ENCODE peak calls at places on chromosomes 4 and X, in six cellular contexts. One of them, this sample, is unnamed.
A peak's percentile ranks its signal among the peaks of the same experiment; 100 is the strongest.

GRCh38 chrX:118520206-118520857 is 24.7 kb downstream of the DOCK11 start:
- DNase-seq in hepatocyte: no peak
- DNase-seq in pancreas: no peak
- DNase-seq in OCI-LY7: no peak
- DNase-seq in A673: no peak
- DNase-seq in HCT116: no peak
- DNase-seq in this sample: no peak

GRCh38 chr4:151957163-151957562 is 196.4 kb upstream of the GATB start:
- DNase-seq in hepatocyte: peak; percentile 38
- DNase-seq in pancreas: no peak
- DNase-seq in OCI-LY7: no peak
- DNase-seq in A673: no peak
- DNase-seq in HCT116: no peak
- DNase-seq in this sample: peak; percentile 1

GRCh38 chr4:123506311-123506685 is 109.7 kb downstream of the SPRY1 start:
- DNase-seq in hepatocyte: no peak
- DNase-seq in pancreas: no peak
- DNase-seq in OCI-LY7: no peak
- DNase-seq in A673: no peak
- DNase-seq in HCT116: no peak
- DNase-seq in this sample: no peak

GRCh38 chr4:105895324-105895608 is at the start of gene NPNT:
- DNase-seq in hepatocyte: peak; percentile 85
- DNase-seq in pancreas: peak; percentile 54
- DNase-seq in OCI-LY7: no peak
- DNase-seq in A673: no peak
- DNase-seq in HCT116: no peak
- DNase-seq in this sample: peak; percentile 33

GRCh38 chrX:989959-990510 is 222.4 kb downstream of the CRLF2 start:
- DNase-seq in hepatocyte: peak; percentile 48
- DNase-seq in pancreas: peak; percentile 93
- DNase-seq in OCI-LY7: no peak
- DNase-seq in A673: peak; percentile 11
- DNase-seq in HCT116: peak; percentile 78
- DNase-seq in this sample: peak; percentile 52

GRCh38 chrX:36867143-36867542 is 141.0 kb upstream of the FAM47C start:
- DNase-seq in hepatocyte: peak; percentile 64
- DNase-seq in pancreas: no peak
- DNase-seq in OCI-LY7: peak; percentile 16
- DNase-seq in A673: peak; percentile 82
- DNase-seq in HCT116: no peak
- DNase-seq in this sample: peak; percentile 21

GRCh38 chr4:5120468-5120867 is 69.2 kb downstream of the STK32B start:
- DNase-seq in hepatocyte: no peak
- DNase-seq in pancreas: no peak
- DNase-seq in OCI-LY7: no peak
- DNase-seq in A673: no peak
- DNase-seq in HCT116: no peak
- DNase-seq in this sample: no peak

GRCh38 chr4:84085986-84086385 is 413.1 kb downstream of the NKX6-1 start:
- DNase-seq in hepatocyte: no peak
- DNase-seq in pancreas: no peak
- DNase-seq in OCI-LY7: no peak
- DNase-seq in A673: no peak
- DNase-seq in HCT116: no peak
- DNase-seq in this sample: no peak

GRCh38 chr4:95549246-95550138 is 719 bp upstream of the UNC5C start:
- DNase-seq in hepatocyte: peak; percentile 43
- DNase-seq in pancreas: peak; percentile 15
- DNase-seq in OCI-LY7: no peak
- DNase-seq in A673: no peak
- DNase-seq in HCT116: no peak
- DNase-seq in this sample: peak; percentile 6

GRCh38 chr4:3318561-3319021 is 25.8 kb downstream of the RGS12 start:
- DNase-seq in hepatocyte: no peak
- DNase-seq in pancreas: peak; percentile 6
- DNase-seq in OCI-LY7: no peak
- DNase-seq in A673: peak; percentile 27
- DNase-seq in HCT116: no peak
- DNase-seq in this sample: peak; percentile 26

GRCh38 chr4:184784628-184785257 is 41.0 kb downstream of the ACSL1 start:
- DNase-seq in hepatocyte: no peak
- DNase-seq in pancreas: no peak
- DNase-seq in OCI-LY7: no peak
- DNase-seq in A673: no peak
- DNase-seq in HCT116: no peak
- DNase-seq in this sample: no peak

GRCh38 chrX:18410038-18410437 is 15.4 kb upstream of the CDKL5 start:
- DNase-seq in hepatocyte: peak; percentile 54
- DNase-seq in pancreas: no peak
- DNase-seq in OCI-LY7: no peak
- DNase-seq in A673: peak; percentile 48
- DNase-seq in HCT116: peak; percentile 21
- DNase-seq in this sample: peak; percentile 19

GRCh38 chr4:174538123-174538875 is 16.0 kb upstream of the HPGD start:
- DNase-seq in hepatocyte: peak; percentile 6
- DNase-seq in pancreas: no peak
- DNase-seq in OCI-LY7: no peak
- DNase-seq in A673: no peak
- DNase-seq in HCT116: no peak
- DNase-seq in this sample: no peak

GRCh38 chr4:47852121-47852520 is 14.3 kb upstream of the CORIN start:
- DNase-seq in hepatocyte: no peak
- DNase-seq in pancreas: no peak
- DNase-seq in OCI-LY7: no peak
- DNase-seq in A673: peak; percentile 28
- DNase-seq in HCT116: no peak
- DNase-seq in this sample: no peak

GRCh38 chr4:148284526-148285193 is 157.6 kb downstream of the NR3C2 start:
- DNase-seq in hepatocyte: no peak
- DNase-seq in pancreas: peak; percentile 22
- DNase-seq in OCI-LY7: no peak
- DNase-seq in A673: no peak
- DNase-seq in HCT116: no peak
- DNase-seq in this sample: no peak

GRCh38 chr4:128471576-128471975 is 184.0 kb upstream of the PGRMC2 start:
- DNase-seq in hepatocyte: no peak
- DNase-seq in pancreas: no peak
- DNase-seq in OCI-LY7: no peak
- DNase-seq in A673: no peak
- DNase-seq in HCT116: no peak
- DNase-seq in this sample: no peak

GRCh38 chrX:19593684-19594083 is 78.4 kb upstream of the MAP3K15 start:
- DNase-seq in hepatocyte: peak; percentile 32
- DNase-seq in pancreas: no peak
- DNase-seq in OCI-LY7: peak; percentile 48
- DNase-seq in A673: peak; percentile 72
- DNase-seq in HCT116: peak; percentile 3
- DNase-seq in this sample: peak; percentile 27

GRCh38 chrX:130165181-130165702 is 399 bp downstream of the AIFM1 start:
- DNase-seq in hepatocyte: no peak
- DNase-seq in pancreas: no peak
- DNase-seq in OCI-LY7: no peak
- DNase-seq in A673: peak; percentile 36
- DNase-seq in HCT116: no peak
- DNase-seq in this sample: peak; percentile 51

GRCh38 chr4:54913751-54914526 is 211.5 kb downstream of the KDR start:
- DNase-seq in hepatocyte: peak; percentile 57
- DNase-seq in pancreas: no peak
- DNase-seq in OCI-LY7: no peak
- DNase-seq in A673: no peak
- DNase-seq in HCT116: no peak
- DNase-seq in this sample: peak; percentile 7

GRCh38 chr4:138757432-138757831 is 258.1 kb upstream of the NOCT start:
- DNase-seq in hepatocyte: no peak
- DNase-seq in pancreas: no peak
- DNase-seq in OCI-LY7: no peak
- DNase-seq in A673: no peak
- DNase-seq in HCT116: no peak
- DNase-seq in this sample: no peak

GRCh38 chrX:24377195-24377594 is 16.8 kb downstream of the SUPT20HL1 start:
- DNase-seq in hepatocyte: no peak
- DNase-seq in pancreas: no peak
- DNase-seq in OCI-LY7: no peak
- DNase-seq in A673: no peak
- DNase-seq in HCT116: no peak
- DNase-seq in this sample: no peak

GRCh38 chr4:111775908-111776307 is 369.3 kb upstream of the FAM241A start:
- DNase-seq in hepatocyte: peak; percentile 28
- DNase-seq in pancreas: no peak
- DNase-seq in OCI-LY7: no peak
- DNase-seq in A673: no peak
- DNase-seq in HCT116: no peak
- DNase-seq in this sample: no peak
- H3K27ac ChIP-seq in hepatocyte: peak overlapping the region; percentile 7
- H3K27ac ChIP-seq in pancreas: no peak overlapping the region
- H3K27ac ChIP-seq in OCI-LY7: no peak overlapping the region
- H3K27ac ChIP-seq in A673: no peak overlapping the region
- H3K27ac ChIP-seq in HCT116: no peak overlapping the region
- H3K27ac ChIP-seq in this sample: no peak overlapping the region

DNA sequence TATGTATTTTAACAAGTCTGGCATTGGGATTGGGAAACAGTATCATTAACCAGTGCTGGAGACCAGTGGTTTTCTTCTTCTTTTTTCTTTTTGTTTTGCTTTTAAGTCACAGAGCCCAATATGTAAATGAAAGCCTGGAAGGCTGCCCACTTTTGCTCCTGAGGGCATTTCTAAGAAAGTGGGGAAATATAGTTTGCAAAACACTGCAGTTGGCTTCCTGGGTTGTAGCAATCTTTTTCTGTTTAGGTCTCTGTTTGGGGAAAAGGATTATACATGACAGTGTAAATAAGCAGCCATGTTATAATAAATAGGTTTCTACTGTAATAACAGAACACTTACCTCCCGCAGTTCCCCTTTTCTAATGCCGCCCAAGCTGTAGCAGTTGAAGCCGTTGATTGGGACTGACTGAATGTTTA is 105.5 kb downstream of the TMEM164 start:
- DNase-seq in hepatocyte: no peak
- DNase-seq in pancreas: no peak
- DNase-seq in OCI-LY7: no peak
- DNase-seq in A673: peak; percentile 55
- DNase-seq in HCT116: no peak
- DNase-seq in this sample: no peak
- H3K36me3 ChIP-seq in hepatocyte: no peaks in the 10 kb centered on the region
- H3K36me3 ChIP-seq in pancreas: no peaks in the 10 kb centered on the region
- H3K36me3 ChIP-seq in OCI-LY7: no peaks in the 10 kb centered on the region
- H3K36me3 ChIP-seq in A673: no peaks in the 10 kb centered on the region
- H3K36me3 ChIP-seq in HCT116: no peaks in the 10 kb centered on the region
- H3K36me3 ChIP-seq in this sample: no peaks in the 10 kb centered on the region

GRCh38 chr4:182447938-182448280 is 204.7 kb downstream of the TENM3 start:
- DNase-seq in hepatocyte: peak; percentile 28
- DNase-seq in pancreas: no peak
- DNase-seq in OCI-LY7: no peak
- DNase-seq in A673: no peak
- DNase-seq in HCT116: no peak
- DNase-seq in this sample: no peak
- H3K4me3 ChIP-seq in hepatocyte: peak overlapping the region; percentile 90
- H3K4me3 ChIP-seq in pancreas: peak overlapping the region; percentile 76
- H3K4me3 ChIP-seq in OCI-LY7: no peak overlapping the region
- H3K4me3 ChIP-seq in A673: peak overlapping the region; percentile 62
- H3K4me3 ChIP-seq in HCT116: no peak overlapping the region
- H3K4me3 ChIP-seq in this sample: no peak overlapping the region

GRCh38 chr4:25879091-25879584 is 16.4 kb upstream of the SEL1L3 start:
- DNase-seq in hepatocyte: no peak
- DNase-seq in pancreas: no peak
- DNase-seq in OCI-LY7: peak; percentile 52
- DNase-seq in A673: no peak
- DNase-seq in HCT116: no peak
- DNase-seq in this sample: no peak

GRCh38 chr4:25879587-25879986 is 16.8 kb upstream of the SEL1L3 start:
- DNase-seq in hepatocyte: no peak
- DNase-seq in pancreas: no peak
- DNase-seq in OCI-LY7: no peak
- DNase-seq in A673: no peak
- DNase-seq in HCT116: no peak
- DNase-seq in this sample: no peak

GRCh38 chr4:25882226-25882625 is 19.4 kb upstream of the SEL1L3 start:
- DNase-seq in hepatocyte: no peak
- DNase-seq in pancreas: no peak
- DNase-seq in OCI-LY7: no peak
- DNase-seq in A673: no peak
- DNase-seq in HCT116: no peak
- DNase-seq in this sample: no peak

GRCh38 chr4:25879991-25880641 is 17.3 kb upstream of the SEL1L3 start:
- DNase-seq in hepatocyte: no peak
- DNase-seq in pancreas: no peak
- DNase-seq in OCI-LY7: peak; percentile 65
- DNase-seq in A673: no peak
- DNase-seq in HCT116: no peak
- DNase-seq in this sample: no peak

DNA sequence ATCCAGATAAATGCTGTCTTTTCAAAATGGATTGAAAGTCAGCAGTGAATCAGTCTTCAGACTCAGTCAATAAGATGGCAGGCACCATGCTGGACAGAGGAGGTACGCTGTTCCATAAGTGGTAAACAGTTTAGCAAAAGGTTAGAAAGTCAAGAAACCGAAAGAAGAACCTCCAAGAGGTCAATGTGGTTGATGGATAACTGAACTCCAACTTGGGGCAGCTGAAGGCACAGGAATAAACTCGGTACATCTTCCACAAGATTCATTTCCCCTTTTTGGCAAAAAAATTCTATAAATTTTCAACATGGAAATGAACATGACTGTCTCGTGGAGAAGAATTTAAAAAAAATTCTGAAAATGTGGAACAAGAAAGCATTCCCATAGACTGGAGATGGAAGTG is 18.4 kb upstream of the SEL1L3 start:
- DNase-seq in hepatocyte: no peak
- DNase-seq in pancreas: no peak
- DNase-seq in OCI-LY7: no peak
- DNase-seq in A673: no peak
- DNase-seq in HCT116: no peak
- DNase-seq in this sample: no peak
- H3K27ac ChIP-seq in hepatocyte: no peak overlapping the region
- H3K27ac ChIP-seq in pancreas: no peak overlapping the region
- H3K27ac ChIP-seq in OCI-LY7: peak overlapping the region; percentile 99
- H3K27ac ChIP-seq in A673: no peak overlapping the region
- H3K27ac ChIP-seq in HCT116: no peak overlapping the region
- H3K27ac ChIP-seq in this sample: no peak overlapping the region